ENCODE peak calls at places on chromosomes 5 and 9, in seven cellular contexts. H is tibial nerve, K is cardiac muscle cell, U is IMR-90, C is aorta, O is left ventricle myocardium inferior, D is neuronal stem cell. R is an unnamed sample.

GRCh38 chr9:33211695-33212393 is 28.1 kb upstream of the SPINK4 start:
- DNase-seq in H (no peak), U (peak; percentile 38), C (no peak), O (no peak), K (peak; percentile 60), D (no peak), R (peak; percentile 94)

GRCh38 chr9:129617167-129617566 is 3.7 kb downstream of the C9orf50 start:
- DNase-seq in C (no peak), H (no peak), D (no peak), O (no peak), U (peak; percentile 86), K (no peak), R (no peak)

GRCh38 chr5:171143926-171144325 is 165.1 kb upstream of the TLX3 start:
- DNase-seq in O (no peak), U (no peak), K (no peak), H (no peak), D (no peak), C (no peak), R (no peak)

GRCh38 chr5:10513501-10514442 is 50.1 kb upstream of the ANKRD33B start:
- DNase-seq in H (no peak), D (no peak), C (peak; percentile 9), K (peak; percentile 93), U (peak; percentile 83), O (no peak), R (no peak)

GRCh38 chr5:26009742-26010141 is 1028.6 kb downstream of the CDH9 start:
- DNase-seq in C (no peak), D (peak; percentile 5), H (peak; percentile 11), O (no peak), U (no peak), K (no peak), R (no peak)

GRCh38 chr5:142316051-142316450 is 8.8 kb downstream of the SPRY4 start:
- DNase-seq in D (no peak), C (no peak), H (no peak), K (peak; percentile 63), O (no peak), U (peak; percentile 67), R (peak; percentile 49)

GRCh38 chr5:157290981-157291711 is 25.2 kb downstream of the CYFIP2 start:
- DNase-seq in D (no peak), H (no peak), O (no peak), C (no peak), U (no peak), K (peak; percentile 31), R (peak; percentile 96)

GRCh38 chr5:151239237-151239861 is 13.6 kb upstream of the GM2A start:
- DNase-seq in K (peak; percentile 87), D (peak; percentile 65), U (peak; percentile 63), C (peak; percentile 86), H (peak; percentile 60), O (peak; percentile 82), R (peak; percentile 65)

GRCh38 chr5:72146056-72146455 is 38.8 kb downstream of the MAP1B start:
- DNase-seq in D (no peak), H (no peak), C (no peak), O (no peak), U (no peak), K (no peak), R (no peak)

GRCh38 chr5:143554194-143554717 is 150.8 kb upstream of the NR3C1 start:
- DNase-seq in O (no peak), D (no peak), K (peak; percentile 90), U (peak; percentile 99), C (no peak), H (no peak), R (peak; percentile 15)

GRCh38 chr9:119221281-119221680 is 148.0 kb downstream of the BRINP1 start:
- DNase-seq in K (no peak), U (no peak), H (no peak), C (no peak), D (no peak), O (no peak), R (no peak)

GRCh38 chr5:172141949-172142319 is 46.1 kb downstream of the STK10 start:
- DNase-seq in C (no peak), K (no peak), O (no peak), U (no peak), D (no peak), H (no peak), R (no peak)

GRCh38 chr9:132763574-132763973 is 93.3 kb downstream of the GTF3C4 start:
- DNase-seq in H (no peak), C (no peak), U (no peak), D (no peak), O (no peak), K (no peak), R (no peak)

GRCh38 chr9:13993482-13994267 is 320.3 kb downstream of the NFIB start:
- DNase-seq in H (no peak), O (no peak), K (no peak), C (no peak), U (no peak), D (no peak), R (no peak)

GRCh38 chr9:79154806-79155205 is 417.0 kb upstream of the TLE4 start:
- DNase-seq in K (peak; percentile 45), U (peak; percentile 11), O (no peak), H (no peak), C (no peak), D (no peak), R (no peak)

GRCh38 chr9:90827181-90827866 is 25.7 kb downstream of the SYK start:
- DNase-seq in O (no peak), K (no peak), H (no peak), D (no peak), U (no peak), C (peak; percentile 62), R (no peak)

DNA sequence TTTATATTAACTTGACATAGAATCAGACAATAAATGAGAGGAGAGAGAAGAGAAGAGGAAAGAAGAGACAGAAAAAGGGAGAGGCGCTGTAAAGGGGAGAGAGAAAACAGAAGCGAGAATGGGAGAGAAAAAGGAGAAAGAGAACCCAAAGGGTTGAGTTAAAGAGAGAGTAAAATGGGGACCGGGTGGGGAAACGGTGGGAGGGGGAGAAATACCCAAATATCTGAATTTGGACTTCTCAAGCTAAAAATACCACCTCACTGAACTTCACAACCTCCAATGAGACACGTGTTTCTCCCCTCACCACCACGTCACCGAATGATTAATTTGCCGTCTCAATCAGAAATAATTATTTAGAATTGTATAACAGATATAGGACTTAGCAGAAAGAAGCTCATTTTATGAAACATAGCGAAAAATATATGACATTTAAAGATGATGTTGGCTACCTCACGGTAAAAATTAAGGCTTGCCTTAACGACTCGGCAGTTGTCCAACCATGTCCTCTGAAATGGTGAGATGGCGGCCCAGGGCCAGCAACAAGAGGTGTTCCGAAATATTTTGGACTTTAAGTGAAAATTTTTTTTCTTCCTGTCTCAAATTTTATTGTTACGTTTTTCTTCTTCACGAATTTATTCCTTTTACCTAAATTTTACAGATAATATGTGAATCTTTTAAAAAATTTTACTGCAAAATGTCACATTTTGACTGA is 204.0 kb downstream of the MEF2C start:
- DNase-seq in O (no peak), C (no peak), U (no peak), K (no peak), H (no peak), D (no peak), R (no peak)
- H3K4me1 ChIP-seq in O (peaks cover 41% of the 10 kb centered on the region), C (no peaks in the 10 kb centered on the region), U (peaks cover 2% of the 10 kb centered on the region), K (no peaks in the 10 kb centered on the region), H (no peaks in the 10 kb centered on the region), D (peaks cover 6% of the 10 kb centered on the region), R (peaks cover 10% of the 10 kb centered on the region)

DNA sequence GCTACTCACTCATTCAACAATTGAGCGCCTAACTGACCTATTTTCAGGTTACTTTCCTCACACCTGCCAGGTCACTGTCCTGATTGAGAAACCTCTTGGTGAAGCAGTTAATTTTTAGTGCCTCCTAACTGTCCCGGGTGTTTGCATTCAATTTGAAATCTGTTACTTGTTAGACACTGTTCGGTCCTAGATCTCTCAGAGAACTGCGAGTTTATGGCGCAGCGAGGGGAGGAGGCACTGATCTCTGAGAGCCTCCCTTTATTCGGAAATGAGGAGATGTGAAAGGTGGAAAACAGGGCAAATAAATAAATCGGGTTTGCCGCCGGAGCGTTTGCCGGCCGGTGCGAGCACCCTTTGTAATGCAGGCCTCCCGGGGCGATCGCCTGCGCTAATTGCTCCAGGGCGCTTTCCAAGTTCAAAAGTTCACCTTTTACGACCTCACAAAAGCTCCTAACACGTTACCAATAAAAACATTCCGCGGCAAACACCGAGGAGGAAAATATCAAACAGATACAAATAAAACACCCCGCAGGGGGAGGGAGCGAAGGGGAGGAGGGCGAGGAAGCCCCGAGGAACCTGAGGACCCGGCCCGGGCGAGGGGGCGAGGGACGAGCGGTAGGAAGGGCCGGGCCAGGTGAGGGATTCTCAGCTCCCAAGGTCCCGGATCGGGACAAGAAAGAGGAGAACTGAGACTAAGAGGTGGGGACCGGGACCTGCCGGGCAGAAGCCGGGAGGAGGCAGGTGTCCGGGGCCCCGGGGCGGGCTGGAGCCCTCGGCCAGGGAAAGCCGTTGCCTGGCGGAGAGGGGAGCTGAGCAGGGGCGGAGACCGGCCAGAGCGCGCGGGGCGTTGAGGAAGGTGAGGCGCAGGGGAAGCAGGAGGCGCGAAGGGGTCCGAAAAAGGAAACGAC is 1.4 kb downstream of the NR6A1 start:
- DNase-seq in K (no peak), D (no peak), U (no peak), C (peak; percentile 57), O (no peak), H (no peak), R (peak; percentile 88)
- H3K27me3 ChIP-seq in K (no peaks in the 10 kb centered on the region), D (no peaks in the 10 kb centered on the region), U (peaks cover 52% of the 10 kb centered on the region), C (no peaks in the 10 kb centered on the region), O (peaks cover 43% of the 10 kb centered on the region), H (no peaks in the 10 kb centered on the region), R (no peaks in the 10 kb centered on the region)

DNA sequence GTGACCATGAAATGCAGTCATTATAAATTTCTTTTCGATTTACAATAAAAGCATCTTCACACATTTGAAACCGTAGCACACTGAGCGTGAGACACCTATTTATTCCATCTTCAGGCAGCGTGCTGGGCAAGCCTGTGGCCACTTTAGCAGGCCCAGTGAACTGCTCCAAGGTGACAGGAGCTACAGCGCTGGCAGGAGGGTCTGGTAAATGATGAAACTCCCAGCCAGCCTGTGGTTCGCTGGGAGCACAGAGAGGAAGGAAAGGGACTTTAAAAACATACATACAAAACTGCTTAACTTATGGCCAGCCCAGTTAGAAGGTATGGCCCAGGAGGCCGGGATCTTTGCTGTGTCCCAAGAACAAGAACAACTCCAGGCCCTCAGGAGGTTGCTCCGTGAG is 5.1 kb downstream of the RAPGEF1 start:
- DNase-seq in C (no peak), D (no peak), O (no peak), H (no peak), K (no peak), U (no peak), R (no peak)
- H3K27ac ChIP-seq in C (no peak overlapping the region), D (no peak overlapping the region), O (peak overlapping the region; percentile 94), H (peak overlapping the region; percentile 71), K (no peak overlapping the region), U (no peak overlapping the region), R (peak overlapping the region; percentile 56)

GRCh38 chr5:176536132-176536901 is 885 bp downstream of the RNF44 start:
- DNase-seq in D (peak; percentile 82), H (peak; percentile 71), C (peak; percentile 91), K (peak; percentile 89), U (peak; percentile 74), O (peak; percentile 86), R (peak; percentile 80)

GRCh38 chr5:176533894-176534611 is 3.1 kb downstream of the RNF44 start:
- DNase-seq in H (no peak), C (peak; percentile 60), U (peak; percentile 36), D (no peak), O (peak; percentile 36), K (no peak), R (peak; percentile 78)

GRCh38 chr5:176534640-176535039 is 2.6 kb downstream of the RNF44 start:
- DNase-seq in U (no peak), H (no peak), D (no peak), K (no peak), O (no peak), C (no peak), R (peak; percentile 75)

GRCh38 chr5:176535655-176536131 is 1.5 kb downstream of the RNF44 start:
- DNase-seq in H (no peak), U (no peak), C (no peak), O (no peak), D (no peak), K (no peak), R (no peak)

GRCh38 chr5:176535101-176535654 is 2.0 kb downstream of the RNF44 start:
- DNase-seq in K (no peak), D (no peak), C (peak; percentile 61), O (no peak), H (no peak), U (peak; percentile 24), R (peak; percentile 83)
- H3K4me1 ChIP-seq in K (peaks cover 28% of the 10 kb centered on the region), D (peaks cover 19% of the 10 kb centered on the region), C (no peaks in the 10 kb centered on the region), O (peaks cover 82% of the 10 kb centered on the region), H (peaks cover 3% of the 10 kb centered on the region), U (peaks cover 24% of the 10 kb centered on the region), R (peaks cover 7% of the 10 kb centered on the region)